ENCODE peak calls at places on chromosomes 6 and 20, in six cellular contexts. N, E, J, W, V and S are unnamed samples.

GRCh38 chr6:2917065-2917464 is 14.0 kb upstream of the SERPINB9 start:
- DNase-seq in E (peak; percentile 21), V (no peak), J (no peak), W (no peak), N (no peak), S (no peak)

GRCh38 chr20:34755367-34755766 is 51.2 kb downstream of the TP53INP2 start:
- DNase-seq in W (no peak), J (no peak), V (no peak), E (no peak), N (no peak), S (no peak)

GRCh38 chr6:156175971-156176421 is 601.2 kb upstream of the ARID1B start:
- DNase-seq in V (no peak), N (peak; percentile 66), J (no peak), W (no peak), E (peak; percentile 88), S (no peak)

GRCh38 chr6:33834401-33835392 is 30.9 kb upstream of the MLN start:
- DNase-seq in W (no peak), V (no peak), N (no peak), J (no peak), E (no peak), S (no peak)

GRCh38 chr6:162942860-162943259 is 215.1 kb downstream of the PACRG start:
- DNase-seq in N (no peak), E (no peak), J (no peak), W (peak; percentile 96), V (peak; percentile 96), S (no peak)

GRCh38 chr6:40540790-40541189 is 46.4 kb downstream of the LRFN2 start:
- DNase-seq in W (no peak), V (no peak), N (no peak), E (no peak), J (peak; percentile 53), S (no peak)

GRCh38 chr20:46681032-46681854 is 8.0 kb downstream of the TP53RK start:
- DNase-seq in V (peak; percentile 64), W (peak; percentile 44), N (peak; percentile 66), E (peak; percentile 76), J (no peak), S (no peak)

GRCh38 chr6:16591681-16592549 is 169.3 kb downstream of the ATXN1 start:
- DNase-seq in E (no peak), W (no peak), N (no peak), V (no peak), J (no peak), S (no peak)

GRCh38 chr6:166987448-166987847 is 11.7 kb upstream of the CEP43 start:
- DNase-seq in N (no peak), J (no peak), E (no peak), W (no peak), V (no peak), S (no peak)